ENCODE peak calls at places on chromosomes 7 and 10, in eight cellular contexts. H, E, D, M, X, T, Z and N are unnamed samples.

GRCh38 chr7:8176370-8177081 is 85.4 kb downstream of the ICA1 start:
- DNase-seq in E (peak; percentile 84), Z (peak; percentile 45), D (no peak), M (peak; percentile 39), X (no peak), H (no peak), T (peak; percentile 75), N (no peak)

GRCh38 chr7:44275829-44276570 is 49.4 kb downstream of the CAMK2B start:
- DNase-seq in T (no peak), H (no peak), X (peak; percentile 89), E (no peak), Z (no peak), D (peak; percentile 77), M (no peak), N (peak; percentile 60)

GRCh38 chr10:88582806-88583583 is at the start of gene RNLS:
- DNase-seq in E (peak; percentile 85), H (peak; percentile 73), X (no peak), D (peak; percentile 81), T (peak; percentile 67), M (peak; percentile 78), Z (peak; percentile 74), N (peak; percentile 93)

GRCh38 chr10:58765905-58766304 is 253.2 kb downstream of the BICC1 start:
- DNase-seq in D (no peak), Z (no peak), T (no peak), X (no peak), H (no peak), M (no peak), E (no peak), N (no peak)

GRCh38 chr10:118041316-118041715 is 5.4 kb downstream of the RAB11FIP2 start:
- DNase-seq in Z (no peak), X (no peak), M (no peak), D (no peak), T (no peak), E (no peak), H (no peak), N (no peak)

GRCh38 chr10:73601486-73601921 is 10.4 kb upstream of the USP54 start:
- DNase-seq in M (peak; percentile 71), E (peak; percentile 80), X (no peak), H (no peak), Z (peak; percentile 90), T (no peak), D (no peak), N (no peak)

GRCh38 chr10:24383681-24384106 is 174.8 kb downstream of the KIAA1217 start:
- DNase-seq in T (no peak), Z (peak; percentile 96), D (peak; percentile 98), X (peak; percentile 63), H (peak; percentile 87), E (peak; percentile 86), M (peak; percentile 91), N (peak; percentile 90)

GRCh38 chr7:81704595-81704994 is 65.3 kb downstream of the HGF start:
- DNase-seq in H (no peak), X (no peak), M (no peak), E (no peak), Z (no peak), T (no peak), D (no peak), N (no peak)

GRCh38 chr7:31203551-31203950 is 137.0 kb downstream of the NEUROD6 start:
- DNase-seq in M (no peak), D (no peak), E (no peak), H (no peak), T (no peak), X (no peak), Z (no peak), N (no peak)

GRCh38 chr10:93436577-93436976 is 45.6 kb downstream of the MYOF start:
- DNase-seq in H (peak; percentile 56), T (no peak), X (no peak), E (no peak), M (peak; percentile 31), Z (peak; percentile 51), D (peak; percentile 82), N (no peak)

GRCh38 chr10:47253651-47254375 is 46.2 kb upstream of the GDF10 start:
- DNase-seq in M (peak; percentile 1), E (no peak), Z (peak; percentile 72), X (no peak), T (no peak), D (no peak), H (peak; percentile 61), N (peak; percentile 92)

GRCh38 chr7:30171753-30172447 is 37.1 kb downstream of the MTURN start:
- DNase-seq in H (no peak), Z (no peak), M (no peak), D (no peak), T (no peak), X (no peak), E (no peak), N (no peak)

GRCh38 chr10:6062101-6062771 is at the start of gene IL2RA:
- DNase-seq in H (peak; percentile 24), D (no peak), Z (no peak), X (no peak), M (peak; percentile 25), E (peak; percentile 85), T (peak; percentile 73), N (peak; percentile 58)

GRCh38 chr10:18738835-18739234 is 79.6 kb downstream of the ARL5B start:
- DNase-seq in E (no peak), D (no peak), T (no peak), M (no peak), X (no peak), H (no peak), Z (no peak), N (no peak)

GRCh38 chr10:609868-610545 is 79.5 kb downstream of the DIP2C start:
- DNase-seq in T (no peak), E (no peak), D (no peak), X (no peak), Z (no peak), M (no peak), H (no peak), N (peak; percentile 43)

GRCh38 chr7:137316643-137317042 is 26.9 kb downstream of the PTN start:
- DNase-seq in H (no peak), Z (no peak), X (no peak), T (no peak), M (no peak), D (no peak), E (no peak), N (no peak)

GRCh38 chr10:15368456-15368855 is 2.6 kb downstream of the FAM171A1 start:
- DNase-seq in T (no peak), H (no peak), D (no peak), E (no peak), M (no peak), Z (no peak), X (no peak), N (no peak)

GRCh38 chr10:15370741-15371701 is at the start of gene FAM171A1:
- DNase-seq in D (peak; percentile 76), H (peak; percentile 61), M (peak; percentile 68), X (no peak), E (peak; percentile 69), Z (peak; percentile 74), T (peak; percentile 46), N (peak; percentile 85)

GRCh38 chr10:15367296-15367830 is 3.7 kb downstream of the FAM171A1 start:
- DNase-seq in Z (no peak), D (no peak), X (no peak), M (no peak), H (no peak), E (no peak), T (no peak), N (no peak)

GRCh38 chr10:15370212-15370740 is 813 bp downstream of the FAM171A1 start:
- DNase-seq in T (peak; percentile 13), X (no peak), H (no peak), D (no peak), Z (no peak), M (peak; percentile 28), E (no peak), N (no peak)

GRCh38 chr10:15369642-15370211 is 1.4 kb downstream of the FAM171A1 start:
- DNase-seq in E (no peak), X (no peak), M (no peak), Z (no peak), T (peak; percentile 1), D (no peak), H (no peak), N (peak; percentile 72)
- H3K4me3 ChIP-seq in E (peak overlapping the region; percentile 52), X (peak overlapping the region; percentile 55), M (peak overlapping the region; percentile 95), Z (peak overlapping the region; percentile 53), T (peak overlapping the region; percentile 15), D (peak overlapping the region; percentile 67), H (peak overlapping the region; percentile 79), N (peak overlapping the region; percentile 95)

GRCh38 chr7:6642861-6643640 is 5.9 kb downstream of the ZNF316 start:
- DNase-seq in T (no peak), H (no peak), X (no peak), E (no peak), D (no peak), M (no peak), Z (no peak), N (no peak)
- H3K36me3 ChIP-seq in T (peaks cover 4% of the 10 kb centered on the region), H (peaks cover 6% of the 10 kb centered on the region), X (peaks cover 90% of the 10 kb centered on the region), E (no peaks in the 10 kb centered on the region), D (peaks cover 37% of the 10 kb centered on the region), M (no peaks in the 10 kb centered on the region), Z (peaks cover 6% of the 10 kb centered on the region), N (peaks cover 2% of the 10 kb centered on the region)

GRCh38 chr10:28496481-28496961 is 36.4 kb upstream of the WAC start:
- DNase-seq in M (no peak), E (no peak), H (no peak), T (no peak), Z (no peak), X (no peak), D (no peak), N (no peak)
- H3K4me1 ChIP-seq in M (no peaks in the 10 kb centered on the region), E (no peaks in the 10 kb centered on the region), H (no peaks in the 10 kb centered on the region), T (no peaks in the 10 kb centered on the region), Z (peaks cover 39% of the 10 kb centered on the region), X (no peaks in the 10 kb centered on the region), D (peaks cover 4% of the 10 kb centered on the region), N (no peaks in the 10 kb centered on the region)

DNA sequence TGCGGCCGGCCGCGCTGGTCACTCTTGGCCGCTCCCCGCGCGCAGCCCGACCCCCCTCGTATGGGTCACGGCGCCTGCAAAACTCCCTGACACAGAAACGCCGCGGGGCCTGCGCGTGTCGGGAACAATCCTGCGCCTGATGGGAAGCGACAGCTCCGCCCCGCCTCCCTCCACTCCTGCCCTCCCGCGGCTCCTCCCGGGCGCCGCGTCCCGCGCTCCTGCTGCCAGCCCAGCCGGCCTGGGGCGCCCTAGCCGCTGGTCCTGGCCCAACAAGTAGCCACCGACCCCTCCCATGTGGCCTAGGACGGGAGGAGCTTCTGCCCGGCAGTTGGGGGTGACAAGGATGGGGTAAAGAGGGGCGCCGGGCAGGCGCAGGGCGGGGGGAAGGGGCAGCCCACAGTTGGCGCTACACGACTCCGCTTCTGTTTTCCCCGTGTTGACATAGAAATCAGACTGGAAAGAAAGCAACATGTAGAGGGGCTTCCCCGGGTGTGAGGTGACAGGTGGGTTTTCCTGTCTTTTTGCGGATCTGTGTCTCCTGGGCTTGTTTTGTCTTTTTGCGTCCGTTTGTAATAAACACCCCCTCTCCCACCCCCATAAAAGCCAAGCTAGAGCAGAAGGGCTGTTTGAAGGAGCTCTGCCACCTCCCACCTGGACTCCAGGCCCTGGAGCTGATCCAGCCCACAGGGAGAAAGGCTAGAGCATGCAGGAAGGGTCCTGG is 35.1 kb upstream of the PAX2 start:
- DNase-seq in Z (no peak), X (no peak), D (no peak), E (no peak), T (no peak), M (no peak), H (no peak), N (no peak)
- H3K4me3 ChIP-seq in Z (no peak overlapping the region), X (peak overlapping the region; percentile 26), D (peak overlapping the region; percentile 23), E (no peak overlapping the region), T (no peak overlapping the region), M (no peak overlapping the region), H (no peak overlapping the region), N (no peak overlapping the region)